ENCODE peak calls at places on chromosomes 3 and 15, in five cellular contexts. Y is uterus, K is upper lobe of left lung, P is endodermal cell, J is hepatocyte. O is an unnamed sample. For H3K4me1, the result is how much of the 10 kb centered on the place peaks cover.

GRCh38 chr15:36785396-36785795 is 206.0 kb downstream of the CDIN1 start:
- DNase-seq in Y (no peak), K (no peak), P (no peak), J (no peak), O (no peak)

GRCh38 chr3:126109146-126109859 is 25.4 kb upstream of the SLC41A3 start:
- DNase-seq in Y (no peak), K (no peak), P (peak), J (peak), O (peak)

GRCh38 chr3:51946796-51947195 is 4.6 kb downstream of the PARP3 start:
- DNase-seq in Y (no peak), K (no peak), P (no peak), J (no peak), O (no peak)

GRCh38 chr3:149726716-149727407 is 25.4 kb downstream of the COMMD2 start:
- DNase-seq in Y (no peak), K (no peak), P (no peak), J (no peak), O (no peak)

GRCh38 chr15:91710072-91710471 is 143.4 kb upstream of the SLCO3A1 start:
- DNase-seq in Y (no peak), K (no peak), P (no peak), J (no peak), O (no peak)

GRCh38 chr3:149245738-149246451 is 24.3 kb upstream of the CP start:
- DNase-seq in Y (no peak), K (no peak), P (no peak), J (peak), O (no peak)

GRCh38 chr3:153274521-153274920 is 112.5 kb downstream of the RAP2B start:
- DNase-seq in Y (no peak), K (no peak), P (no peak), J (no peak), O (no peak)

GRCh38 chr3:145333931-145334330 is 827.1 kb downstream of the PLOD2 start:
- DNase-seq in Y (no peak), K (no peak), P (no peak), J (no peak), O (no peak)

GRCh38 chr3:10697918-10698317 is 118.1 kb upstream of the SLC6A11 start:
- DNase-seq in Y (no peak), K (no peak), P (peak), J (no peak), O (no peak)

GRCh38 chr3:79378064-79378463 is 389.7 kb downstream of the ROBO1 start:
- DNase-seq in Y (no peak), K (no peak), P (no peak), J (no peak), O (no peak)

GRCh38 chr3:134426660-134427181 is 52.5 kb upstream of the AMOTL2 start:
- DNase-seq in Y (no peak), K (no peak), P (no peak), J (no peak), O (no peak)

GRCh38 chr15:63402498-63403253 is 21.0 kb upstream of the CA12 start:
- DNase-seq in Y (no peak), K (no peak), P (no peak), J (peak), O (peak)

GRCh38 chr3:134929976-134930375 is 134.9 kb downstream of the EPHB1 start:
- DNase-seq in Y (no peak), K (no peak), P (no peak), J (no peak), O (no peak)

GRCh38 chr3:47082519-47082918 is 81.4 kb downstream of the SETD2 start:
- DNase-seq in Y (no peak), K (no peak), P (no peak), J (no peak), O (no peak)

GRCh38 chr3:146090521-146090920 is 70.5 kb downstream of the PLOD2 start:
- DNase-seq in Y (no peak), K (no peak), P (no peak), J (no peak), O (no peak)

GRCh38 chr3:18870642-18871041 is 277.7 kb upstream of the KCNH8 start:
- DNase-seq in Y (no peak), K (no peak), P (no peak), J (no peak), O (no peak)

DNA sequence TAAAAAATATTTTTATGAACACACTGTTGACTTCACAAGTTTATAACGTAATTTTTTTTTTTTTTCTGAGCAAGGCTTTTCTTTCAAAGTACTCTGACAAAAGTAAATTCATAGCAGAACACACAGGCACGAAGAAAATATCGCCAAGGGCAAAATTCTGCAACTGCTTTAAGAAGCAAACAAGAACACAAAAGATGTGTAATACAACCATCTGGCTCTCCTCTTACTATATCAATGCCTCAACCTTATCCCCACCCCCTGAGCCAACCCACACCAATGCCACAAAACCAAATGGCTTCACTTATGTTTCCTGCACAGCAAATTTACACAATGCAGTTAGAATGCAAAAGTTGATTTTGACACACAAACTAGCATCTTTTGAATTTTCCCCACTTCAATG is 274.2 kb downstream of the FOXP1 start:
- DNase-seq in Y (no peak), K (no peak), P (no peak), J (no peak), O (no peak)
- H3K4me1 ChIP-seq in Y (under half), K (under half), P (under half), J (under half), O (under half)

GRCh38 chr15:51844747-51845426 is 15.4 kb downstream of the TMOD3 start:
- DNase-seq in Y (no peak), K (no peak), P (no peak), J (no peak), O (no peak)
- H3K4me1 ChIP-seq in Y (under half), K (half or more), P (under half), J (under half), O (under half)

DNA sequence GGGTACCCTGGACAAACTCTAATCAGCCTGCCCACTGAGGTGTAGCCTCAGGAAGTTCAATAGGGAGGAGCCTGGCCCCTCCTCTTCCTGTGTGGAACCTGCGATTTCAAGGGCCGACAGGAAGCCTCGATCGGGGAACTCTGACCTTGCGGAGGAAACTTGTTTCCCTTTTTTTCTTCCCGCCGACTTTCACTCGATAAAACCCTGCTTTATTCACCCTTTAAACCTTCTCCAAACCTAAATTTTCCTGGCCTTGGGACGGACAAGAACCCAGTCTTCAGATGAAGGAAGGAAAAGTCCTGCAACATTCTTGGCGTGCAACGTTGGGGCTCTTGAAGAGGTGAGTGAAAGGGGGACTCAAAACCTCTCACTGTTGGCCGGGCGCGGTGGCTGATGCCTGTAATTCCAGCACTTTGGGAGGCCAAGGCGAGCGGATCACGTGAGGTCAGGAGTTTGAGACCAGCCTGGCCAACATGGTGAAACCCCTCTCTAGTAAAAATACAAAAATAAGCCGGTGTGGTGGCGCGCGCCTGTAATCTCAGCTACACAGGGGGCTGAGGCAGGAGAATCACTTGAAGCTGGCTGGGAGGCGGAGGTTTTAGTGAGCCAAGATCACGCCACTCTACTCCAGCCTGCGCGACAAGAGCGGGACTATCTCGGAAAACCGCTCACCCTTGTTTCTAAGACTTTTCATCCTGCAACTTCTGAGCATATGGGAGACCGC is 208.2 kb downstream of the ZNF385D start:
- DNase-seq in Y (no peak), K (no peak), P (peak), J (no peak), O (no peak)
- H3K4me1 ChIP-seq in Y (under half), K (under half), P (under half), J (under half), O (under half)

GRCh38 chr3:61983479-61983878 is 389.9 kb downstream of the FEZF2 start:
- DNase-seq in Y (no peak), K (no peak), P (no peak), J (no peak), O (no peak)
- H3K4me1 ChIP-seq in Y (under half), K (under half), P (under half), J (under half), O (under half)

GRCh38 chr3:45126730-45127129 is 19.4 kb downstream of the CDCP1 start:
- DNase-seq in Y (no peak), K (no peak), P (no peak), J (no peak), O (no peak)
- H3K4me1 ChIP-seq in Y (under half), K (under half), P (under half), J (under half), O (under half)

GRCh38 chr3:132726341-132726823 is 4.2 kb upstream of the NPHP3 start:
- DNase-seq in Y (no peak), K (no peak), P (no peak), J (peak), O (no peak)
- H3K4me1 ChIP-seq in Y (under half), K (under half), P (under half), J (under half), O (under half)

GRCh38 chr15:78170848-78171773 is 21.9 kb downstream of the IDH3A start:
- DNase-seq in Y (no peak), K (no peak), P (no peak), J (no peak), O (no peak)
- H3K4me1 ChIP-seq in Y (under half), K (under half), P (under half), J (under half), O (under half)

GRCh38 chr3:194086251-194087075 is 49.5 kb upstream of the HES1 start:
- DNase-seq in Y (no peak), K (no peak), P (peak), J (no peak), O (peak)
- H3K4me1 ChIP-seq in Y (under half), K (under half), P (under half), J (under half), O (under half)

GRCh38 chr3:172148702-172149565 is 109.6 kb downstream of the FNDC3B start:
- DNase-seq in Y (no peak), K (no peak), P (no peak), J (no peak), O (no peak)

GRCh38 chr3:172151610-172152293 is 112.4 kb downstream of the FNDC3B start:
- DNase-seq in Y (no peak), K (no peak), P (no peak), J (no peak), O (no peak)

GRCh38 chr3:172150268-172150667 is 110.9 kb downstream of the FNDC3B start:
- DNase-seq in Y (no peak), K (no peak), P (no peak), J (no peak), O (no peak)

GRCh38 chr3:172152294-172152649 is 112.9 kb downstream of the FNDC3B start:
- DNase-seq in Y (no peak), K (no peak), P (no peak), J (no peak), O (no peak)

DNA sequence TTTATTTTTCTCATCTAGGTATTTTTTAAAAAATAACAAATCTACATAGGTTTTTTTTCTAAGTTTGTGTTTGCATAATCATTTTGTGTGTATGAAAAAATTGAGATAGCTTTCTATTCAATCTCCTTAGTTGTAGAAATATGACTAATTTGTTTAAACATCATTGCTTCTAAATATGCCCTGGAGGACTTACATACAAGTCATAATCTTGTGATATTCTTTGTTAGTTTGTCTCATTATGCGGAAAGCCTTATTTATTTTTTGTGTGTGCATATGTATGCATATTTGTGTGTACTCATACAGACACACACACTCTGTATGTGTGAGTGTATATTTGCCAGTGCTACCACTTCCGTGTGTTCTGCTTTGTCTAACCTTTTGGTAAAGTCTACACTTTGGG is 111.5 kb downstream of the FNDC3B start:
- DNase-seq in Y (no peak), K (no peak), P (no peak), J (no peak), O (no peak)
- H3K4me1 ChIP-seq in Y (under half), K (under half), P (under half), J (under half), O (under half)

GRCh38 chr15:96130734-96131133 is 199.8 kb upstream of the NR2F2 start:
- DNase-seq in Y (no peak), K (no peak), P (no peak), J (no peak), O (no peak)
- H3K4me1 ChIP-seq in Y (under half), K (under half), P (under half), J (under half), O (under half)

O was measured in ascending aorta.